ENCODE peak calls at places on chromosomes 5 and 9, in four cellular contexts. W, J, X and A are unnamed samples.
A peak's percentile ranks its signal among the peaks of the same experiment; 100 is the strongest.

GRCh38 chr5:89849819-89850515 is 559.6 kb downstream of the CETN3 start:
- DNase-seq in J (no peak), W (no peak), X (no peak), A (no peak)

GRCh38 chr5:6527749-6528455 is 79.2 kb downstream of the UBE2QL1 start:
- DNase-seq in W (no peak), J (no peak), X (no peak), A (no peak)

GRCh38 chr5:56620903-56621680 is 194.3 kb upstream of the MAP3K1 start:
- DNase-seq in X (no peak), W (no peak), J (no peak), A (no peak)

GRCh38 chr5:42520957-42521356 is 97.7 kb downstream of the GHR start:
- DNase-seq in W (no peak), X (no peak), J (no peak), A (no peak)

GRCh38 chr5:6372251-6373080 is 5.9 kb downstream of the MED10 start:
- DNase-seq in W (no peak), X (no peak), J (no peak), A (no peak)

GRCh38 chr9:83420486-83420885 is 117.7 kb downstream of the FRMD3 start:
- DNase-seq in W (no peak), X (no peak), J (no peak), A (no peak)

GRCh38 chr5:134038143-134038542 is 33.4 kb upstream of the VDAC1 start:
- DNase-seq in X (peak; percentile 71), W (no peak), J (no peak), A (no peak)

GRCh38 chr9:72251589-72251988 is 102.3 kb downstream of the GDA start:
- DNase-seq in X (no peak), J (no peak), W (no peak), A (no peak)

GRCh38 chr9:115015018-115015635 is 84.7 kb upstream of the TNFSF8 start:
- DNase-seq in J (no peak), W (peak; percentile 17), X (peak; percentile 7), A (peak; percentile 78)

GRCh38 chr5:93591323-93591945 is 8.4 kb downstream of the NR2F1 start:
- DNase-seq in J (no peak), X (no peak), W (no peak), A (no peak)

GRCh38 chr9:98944130-98945074 is 695 bp downstream of the COL15A1 start:
- DNase-seq in X (no peak), W (no peak), J (no peak), A (peak; percentile 13)

GRCh38 chr9:98941946-98942523 is 1.7 kb upstream of the COL15A1 start:
- DNase-seq in X (no peak), W (no peak), J (no peak), A (no peak)

GRCh38 chr9:98943682-98944129 is at the start of gene COL15A1:
- DNase-seq in W (peak; percentile 67), J (no peak), X (no peak), A (no peak)

GRCh38 chr9:98942906-98943681 is 613 bp upstream of the COL15A1 start:
- DNase-seq in X (no peak), J (no peak), W (no peak), A (no peak)

DNA sequence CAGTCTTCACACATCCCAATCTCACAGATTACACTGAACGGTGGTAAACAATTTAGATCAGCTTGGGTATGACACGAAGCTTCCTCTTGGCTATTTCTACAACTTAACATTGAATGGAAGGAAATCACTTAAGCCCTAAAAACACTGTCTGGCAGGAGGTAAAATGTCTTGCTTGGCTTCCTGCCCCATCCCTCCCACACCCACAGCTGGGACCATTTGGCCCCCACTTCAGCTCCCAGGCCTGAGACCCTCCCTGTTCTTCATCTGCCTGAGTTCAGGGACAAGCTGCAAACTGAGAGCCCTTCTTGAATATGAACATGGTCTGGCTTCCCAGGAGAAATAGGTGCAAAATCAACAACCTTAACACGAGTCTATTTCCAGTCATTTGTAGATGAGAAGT is 3.4 kb upstream of the COL15A1 start:
- DNase-seq in X (no peak), J (no peak), W (no peak), A (no peak)
- TF ChIP-seq MYC in X (no peak), J (no peak), W (no peak), A (no peak)

DNA sequence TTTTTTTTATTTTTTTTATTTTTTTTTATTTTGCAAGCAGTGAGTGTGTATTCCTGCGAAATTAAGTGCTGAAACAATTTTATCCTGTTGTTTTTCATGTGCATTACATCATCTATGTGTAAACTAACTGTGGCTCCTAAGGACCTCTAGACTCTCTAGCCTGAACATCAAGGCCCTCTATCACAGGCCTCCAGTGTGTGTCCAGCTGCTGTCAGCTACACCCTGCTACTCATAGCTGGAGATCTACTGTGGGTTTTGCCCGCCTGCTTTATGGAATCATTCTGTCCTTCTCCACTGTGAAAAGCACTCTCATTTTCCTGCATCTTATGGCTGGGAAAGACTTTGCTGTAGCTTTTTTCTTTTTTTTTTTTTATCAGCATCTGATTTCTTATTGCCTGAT is 157.8 kb downstream of the KCTD16 start:
- DNase-seq in W (no peak), X (no peak), J (no peak), A (no peak)
- TF ChIP-seq RFX5 in W (no peak), X (no peak), J (no peak), A (no peak)

GRCh38 chr9:92176068-92176799 is 61.0 kb upstream of the SPTLC1 start:
- DNase-seq in J (no peak), W (no peak), X (no peak), A (no peak)
- TF ChIP-seq USF2 in J (no peak), W (no peak), X (no peak), A (no peak)

DNA sequence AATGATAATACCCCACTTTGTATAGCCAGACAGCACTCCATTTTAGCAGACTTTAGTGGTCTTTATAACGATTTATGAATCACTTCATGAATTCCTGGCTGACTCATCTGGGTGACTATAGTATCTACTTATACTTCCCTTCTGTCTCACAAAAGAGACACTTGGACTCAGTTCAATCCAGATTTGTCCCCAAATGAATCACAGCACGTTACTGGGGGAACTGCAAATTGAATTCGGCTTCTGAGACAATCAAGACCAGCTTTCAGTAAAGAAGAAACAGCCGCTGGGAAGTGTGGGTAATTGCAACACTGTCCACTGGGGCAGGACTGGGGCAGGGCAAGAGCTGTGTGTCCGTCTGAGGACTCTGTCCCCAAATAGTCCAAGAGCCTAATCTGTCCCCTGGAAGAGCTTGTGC is 337.3 kb upstream of the RFX3 start:
- DNase-seq in X (no peak), W (no peak), J (no peak), A (peak; percentile 59)
- TF ChIP-seq MYC in X (no peak), W (no peak), J (no peak), A (no peak)

GRCh38 chr5:139740138-139740992 is 55.2 kb upstream of the PSD2 start:
- DNase-seq in J (no peak), X (no peak), W (no peak), A (no peak)

GRCh38 chr5:139740993-139741672 is 54.5 kb upstream of the PSD2 start:
- DNase-seq in X (no peak), J (no peak), W (no peak), A (no peak)

GRCh38 chr5:139738777-139739611 is 56.6 kb upstream of the PSD2 start:
- DNase-seq in X (peak; percentile 54), W (no peak), J (no peak), A (no peak)

GRCh38 chr5:139739612-139739974 is 56.0 kb upstream of the PSD2 start:
- DNase-seq in J (no peak), W (no peak), X (no peak), A (no peak)

DNA sequence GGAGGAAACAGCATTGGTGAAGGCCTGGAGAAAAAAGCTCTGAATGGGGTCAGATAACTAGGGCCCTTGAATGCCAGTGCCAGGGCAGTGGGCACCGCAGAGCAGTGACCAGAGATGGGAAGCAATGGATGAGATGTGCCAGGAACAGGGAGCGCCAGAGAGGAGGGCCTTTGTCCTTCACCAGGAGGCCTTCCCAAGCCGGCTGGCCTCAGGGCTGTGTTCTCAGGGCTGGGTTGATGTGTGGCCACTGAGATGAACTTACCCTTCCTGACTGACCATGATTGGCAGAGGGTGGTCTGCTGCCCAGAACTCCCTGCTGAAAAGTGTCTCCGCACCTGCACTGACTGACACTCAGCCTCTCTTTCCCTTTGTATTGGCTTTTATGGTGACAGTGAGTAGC is 57.4 kb upstream of the PSD2 start:
- DNase-seq in W (no peak), X (no peak), J (no peak), A (no peak)
- TF ChIP-seq RFX5 in W (no peak), X (no peak), J (no peak), A (no peak)

GRCh38 chr9:127920794-127921193 is 4.0 kb upstream of the ST6GALNAC4 start:
- DNase-seq in W (no peak), J (no peak), X (no peak), A (no peak)

GRCh38 chr9:127923046-127923445 is 6.2 kb upstream of the ST6GALNAC4 start:
- DNase-seq in W (no peak), X (no peak), J (no peak), A (no peak)

GRCh38 chr9:127923771-127924170 is 6.8 kb downstream of the PIP5KL1 start:
- DNase-seq in W (no peak), X (no peak), J (no peak), A (peak; percentile 74)

GRCh38 chr9:127919253-127919815 is 2.5 kb upstream of the ST6GALNAC4 start:
- DNase-seq in W (peak; percentile 84), J (no peak), X (peak; percentile 87), A (peak; percentile 98)

DNA sequence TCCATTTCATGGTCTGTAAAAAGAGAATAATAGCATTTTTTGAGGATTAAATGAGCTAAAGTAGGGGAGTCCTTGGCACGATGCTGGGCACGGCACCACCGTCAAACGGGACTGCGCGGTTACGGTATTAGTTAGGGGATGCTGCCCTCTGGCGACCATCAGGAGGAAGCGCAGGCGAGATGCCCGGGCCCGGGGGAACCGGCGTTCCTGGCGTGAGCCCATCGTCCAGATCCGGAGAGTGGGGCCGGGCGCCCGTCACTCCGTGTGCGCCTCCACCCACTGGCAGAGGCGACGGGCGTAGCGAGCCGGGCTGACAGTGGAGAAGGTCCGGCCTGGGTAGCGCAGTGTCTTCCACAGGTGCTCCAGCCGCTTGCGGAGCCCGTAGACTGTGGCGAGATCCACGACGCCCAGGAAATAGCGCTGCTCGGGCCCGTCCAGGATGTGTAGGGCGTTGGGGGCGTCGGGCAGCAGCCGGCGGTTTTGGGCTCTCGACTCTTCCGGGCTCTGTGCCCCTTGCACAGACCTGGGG is 4.8 kb upstream of the ST6GALNAC4 start:
- DNase-seq in X (no peak), W (peak; percentile 76), J (no peak), A (no peak)
- TF ChIP-seq USF2 in X (no peak), W (no peak), J (no peak), A (no peak)

GRCh38 chr5:59450245-59450644 is 443.3 kb downstream of the PDE4D start:
- DNase-seq in J (no peak), X (no peak), W (no peak), A (peak; percentile 58)
- TF ChIP-seq MYC in J (no peak), X (no peak), W (no peak), A (no peak)